ENCODE peak calls at places on chromosomes 3 and 15, in seven cellular contexts. Z is GM23248, C is OCI-LY7, Y is PC-3, N is Karpas-422, L is PC-9, I is HCT116. U is an unnamed sample. For H3K9me2, the result is how much of the 10 kb centered on the place peaks cover.

GRCh38 chr3:56776551-56776950 is 25.2 kb downstream of the ARHGEF3 start:
- DNase-seq in Z (no peak), C (no peak), Y (no peak), N (no peak), L (no peak), I (no peak), U (no peak)

GRCh38 chr3:110779581-110779980 is 292.0 kb upstream of the NECTIN3 start:
- DNase-seq in Z (no peak), C (no peak), Y (no peak), N (no peak), L (no peak), I (no peak), U (no peak)

GRCh38 chr3:101567528-101568317 is 6.1 kb downstream of the TRMT10C start:
- DNase-seq in Z (no peak), C (no peak), Y (peak), N (peak), L (no peak), I (no peak), U (no peak)

GRCh38 chr3:150825192-150825915 is 62.4 kb upstream of the SIAH2 start:
- DNase-seq in Z (no peak), C (no peak), Y (no peak), N (no peak), L (no peak), I (no peak), U (no peak)

GRCh38 chr3:152293607-152294006 is 24.9 kb downstream of the MBNL1 start:
- DNase-seq in Z (no peak), C (no peak), Y (no peak), N (no peak), L (no peak), I (no peak), U (no peak)

GRCh38 chr3:143951351-143951971 is 20.2 kb upstream of the DIPK2A start:
- DNase-seq in Z (peak), C (peak), Y (peak), N (peak), L (no peak), I (peak), U (peak)

GRCh38 chr3:64011685-64012084 is 11.6 kb downstream of the PSMD6 start:
- DNase-seq in Z (peak), C (no peak), Y (peak), N (no peak), L (no peak), I (no peak), U (no peak)

GRCh38 chr3:193407156-193407555 is 28.6 kb upstream of the ATP13A5 start:
- DNase-seq in Z (no peak), C (no peak), Y (no peak), N (no peak), L (no peak), I (no peak), U (no peak)

GRCh38 chr3:189551007-189551406 is 80.2 kb upstream of the TP63 start:
- DNase-seq in Z (no peak), C (no peak), Y (no peak), N (no peak), L (no peak), I (no peak), U (no peak)

GRCh38 chr15:38308242-38308641 is 55.6 kb downstream of the SPRED1 start:
- DNase-seq in Z (no peak), C (no peak), Y (no peak), N (no peak), L (no peak), I (no peak), U (no peak)

GRCh38 chr3:13544951-13545651 is 3.8 kb upstream of the FBLN2 start:
- DNase-seq in Z (no peak), C (no peak), Y (no peak), N (no peak), L (no peak), I (no peak), U (no peak)

GRCh38 chr3:41159581-41160189 is 39.6 kb upstream of the CTNNB1 start:
- DNase-seq in Z (no peak), C (no peak), Y (peak), N (no peak), L (peak), I (peak), U (no peak)

GRCh38 chr3:41162981-41163380 is 36.3 kb upstream of the CTNNB1 start:
- DNase-seq in Z (no peak), C (no peak), Y (no peak), N (no peak), L (no peak), I (no peak), U (no peak)

GRCh38 chr3:41158947-41159346 is 40.4 kb upstream of the CTNNB1 start:
- DNase-seq in Z (no peak), C (no peak), Y (peak), N (no peak), L (peak), I (no peak), U (no peak)

GRCh38 chr3:41163399-41163798 is 35.9 kb upstream of the CTNNB1 start:
- DNase-seq in Z (no peak), C (no peak), Y (no peak), N (no peak), L (no peak), I (no peak), U (no peak)

DNA sequence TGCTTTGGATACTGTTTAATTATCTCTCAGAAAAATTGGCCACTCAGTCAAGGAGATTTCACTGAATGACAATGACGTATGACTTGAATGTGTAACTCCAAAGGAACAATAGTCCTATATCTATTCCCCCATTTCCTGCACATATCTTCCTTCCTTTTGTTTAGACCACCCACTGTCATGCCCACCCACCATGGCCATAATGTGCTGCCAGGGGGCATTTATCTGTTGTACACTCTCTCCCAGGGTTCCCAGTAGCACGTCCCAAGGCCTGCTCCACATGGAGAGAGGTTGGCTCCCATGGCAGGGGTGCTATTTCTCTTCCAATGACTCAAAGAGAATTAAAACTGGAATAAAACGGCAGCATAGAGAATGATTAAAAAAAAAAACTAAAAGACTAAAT is 36.8 kb upstream of the CTNNB1 start:
- DNase-seq in Z (no peak), C (no peak), Y (no peak), N (no peak), L (no peak), I (no peak), U (no peak)
- H3K9me2 ChIP-seq in Z (under half), C (under half), Y (under half), N (under half), L (under half), I (under half), U (under half)

DNA sequence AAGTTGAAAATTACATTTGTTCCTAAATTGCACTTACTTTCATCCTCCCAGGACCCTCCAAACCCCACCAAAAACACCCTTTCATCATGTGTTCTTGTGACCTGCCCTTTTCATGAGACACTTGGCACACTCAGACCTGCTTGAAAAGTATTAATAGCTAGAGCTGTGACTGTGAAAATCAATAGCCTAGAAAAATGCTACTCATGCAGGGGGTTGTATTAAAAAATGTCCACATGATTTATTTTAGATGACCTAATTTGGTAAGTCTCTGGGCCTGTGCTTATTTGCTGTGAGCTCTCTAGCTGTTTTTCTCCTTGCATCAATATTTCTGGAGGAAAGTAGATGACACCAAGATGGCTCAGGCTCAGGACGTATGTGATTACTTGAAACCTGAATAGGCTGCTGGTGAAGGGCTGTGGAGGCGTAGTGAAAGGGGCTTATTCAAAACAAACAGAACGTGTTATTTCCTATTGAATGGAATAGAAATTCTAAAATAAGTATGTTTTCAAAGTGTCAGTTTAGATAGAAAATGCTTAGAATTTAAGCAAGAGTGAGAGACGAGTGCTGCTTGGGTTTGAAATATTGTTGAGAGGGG is 29.5 kb downstream of the KCNAB1 start:
- DNase-seq in Z (no peak), C (no peak), Y (no peak), N (peak), L (no peak), I (no peak), U (no peak)
- H3K27ac ChIP-seq in Z (no peak), C (no peak), Y (no peak), N (no peak), L (no peak), I (no peak), U (no peak)

DNA sequence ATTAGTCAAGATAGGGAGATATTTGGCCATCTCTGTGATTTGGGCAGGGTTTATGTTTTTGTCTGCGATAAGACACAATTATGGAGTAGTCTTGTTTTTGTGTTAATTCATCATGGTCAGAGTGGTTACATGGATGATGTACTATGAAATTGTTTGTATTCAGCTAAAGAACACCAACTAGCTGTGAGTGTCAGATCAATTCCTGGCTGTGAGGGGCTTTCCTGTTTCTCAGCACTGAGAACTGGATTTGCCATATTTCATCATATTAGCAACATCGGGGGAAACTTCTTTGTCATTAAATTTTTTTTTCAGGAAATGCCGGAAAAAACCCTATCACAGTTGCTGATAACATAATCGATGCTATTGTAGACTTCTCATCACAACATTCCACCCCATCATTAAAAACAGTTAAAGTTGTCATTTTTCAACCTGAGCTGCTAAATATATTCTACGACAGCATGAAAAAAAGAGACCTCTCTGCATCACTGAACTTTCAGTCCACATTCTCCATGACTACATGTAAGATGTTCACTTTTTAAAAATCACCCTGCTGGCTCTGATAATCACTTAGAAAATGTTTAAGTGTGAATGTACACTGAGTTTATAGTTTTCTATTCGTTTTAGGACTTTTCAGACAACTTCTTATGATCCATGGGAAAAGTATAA is 49.2 kb downstream of the PARP15 start:
- DNase-seq in Z (no peak), C (no peak), Y (no peak), N (no peak), L (no peak), I (no peak), U (no peak)
- H3K9me2 ChIP-seq in Z (under half), C (under half), Y (under half), N (under half), L (under half), I (under half), U (under half)

GRCh38 chr15:95279277-95280019 is 1048.1 kb downstream of the MCTP2 start:
- DNase-seq in Z (no peak), C (no peak), Y (no peak), N (no peak), L (no peak), I (no peak), U (no peak)
- H3K27ac ChIP-seq in Z (no peak), C (no peak), Y (no peak), N (no peak), L (no peak), I (no peak), U (no peak)

GRCh38 chr3:41169038-41169437 is 30.3 kb upstream of the CTNNB1 start:
- DNase-seq in Z (peak), C (no peak), Y (no peak), N (no peak), L (no peak), I (no peak), U (no peak)

GRCh38 chr3:41167722-41168497 is 31.4 kb upstream of the CTNNB1 start:
- DNase-seq in Z (no peak), C (no peak), Y (no peak), N (no peak), L (no peak), I (no peak), U (no peak)

GRCh38 chr3:41164776-41165175 is 34.5 kb upstream of the CTNNB1 start:
- DNase-seq in Z (no peak), C (no peak), Y (no peak), N (no peak), L (no peak), I (no peak), U (no peak)
- H3K9me2 ChIP-seq in Z (under half), C (under half), Y (under half), N (under half), L (under half), I (under half), U (under half)

GRCh38 chr3:122318620-122319019 is 6.4 kb upstream of the CSTA start:
- DNase-seq in Z (peak), C (no peak), Y (peak), N (no peak), L (peak), I (no peak), U (no peak)
- H3K27ac ChIP-seq in Z (no peak), C (no peak), Y (peak), N (no peak), L (peak), I (no peak), U (no peak)

GRCh38 chr3:157133434-157134320 is 26.3 kb downstream of the CCNL1 start:
- DNase-seq in Z (no peak), C (no peak), Y (no peak), N (no peak), L (no peak), I (no peak), U (no peak)
- H3K9me2 ChIP-seq in Z (under half), C (under half), Y (under half), N (under half), L (under half), I (under half), U (under half)

DNA sequence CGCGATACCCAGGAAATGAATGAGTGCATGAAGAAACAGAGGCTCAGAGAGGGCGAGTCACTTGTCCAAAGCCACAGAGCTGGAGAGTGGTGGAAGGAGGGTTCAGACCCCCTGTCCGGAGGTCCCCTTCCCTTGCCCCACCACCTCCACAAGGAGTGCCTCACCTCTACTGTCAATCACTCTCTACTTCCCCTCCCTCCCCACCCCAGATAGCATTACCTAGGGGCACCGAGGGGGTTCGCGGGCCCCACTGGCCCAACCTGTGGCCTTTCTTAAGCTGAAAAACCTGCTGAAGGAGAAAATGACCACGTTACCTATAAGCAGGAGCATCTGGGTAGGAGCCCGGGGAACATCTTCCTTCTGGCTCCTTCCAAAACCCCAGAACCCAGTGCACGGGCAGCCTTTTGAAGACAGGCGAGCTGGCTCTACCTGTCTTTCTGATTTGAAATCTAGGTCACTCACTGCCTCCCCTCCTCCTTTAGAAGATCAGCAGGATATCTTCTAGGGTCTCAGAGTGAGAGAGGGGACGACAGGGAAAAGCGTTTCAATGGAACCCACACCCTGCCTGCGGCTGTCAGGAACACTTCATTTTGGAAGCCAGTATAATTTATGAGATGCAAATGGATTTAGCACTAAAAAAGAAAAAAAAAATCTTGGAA is 89.9 kb upstream of the MEF2A start:
- DNase-seq in Z (no peak), C (no peak), Y (no peak), N (no peak), L (no peak), I (no peak), U (no peak)
- H3K27ac ChIP-seq in Z (peak), C (no peak), Y (peak), N (no peak), L (no peak), I (no peak), U (no peak)

U was measured in MM.1S.